ENCODE peak calls at places on chromosomes 5 and 9, in eight cellular contexts. A, I, Q, W, G, L, T and U are unnamed samples.

GRCh38 chr5:62296998-62297397 is 9.0 kb upstream of the KIF2A start:
- DNase-seq in I (no peak), G (no peak), A (no peak), L (no peak), W (no peak), T (peak; percentile 35), Q (no peak), U (no peak)

GRCh38 chr5:158609729-158610128 is 490.0 kb downstream of the EBF1 start:
- DNase-seq in Q (no peak), G (no peak), T (no peak), A (no peak), I (no peak), W (no peak), L (no peak), U (no peak)

GRCh38 chr5:133662578-133662977 is 50.2 kb upstream of the FSTL4 start:
- DNase-seq in Q (peak; percentile 56), I (no peak), T (peak; percentile 85), A (no peak), L (no peak), G (peak; percentile 21), W (no peak), U (no peak)

GRCh38 chr5:983568-983967 is 25.0 kb upstream of the NKD2 start:
- DNase-seq in L (no peak), A (no peak), W (no peak), G (no peak), I (no peak), Q (no peak), T (no peak), U (no peak)

GRCh38 chr5:81779125-81779934 is 28.4 kb upstream of the SSBP2 start:
- DNase-seq in L (peak; percentile 32), A (no peak), Q (peak; percentile 90), W (no peak), T (peak; percentile 15), G (no peak), I (no peak), U (no peak)

GRCh38 chr5:107663697-107664096 is 7.0 kb downstream of the EFNA5 start:
- DNase-seq in L (no peak), A (no peak), G (no peak), W (no peak), I (no peak), T (no peak), Q (no peak), U (no peak)

GRCh38 chr9:130453487-130453886 is 8.7 kb downstream of the ASS1 start:
- DNase-seq in I (no peak), L (no peak), W (no peak), A (no peak), G (no peak), Q (no peak), T (peak; percentile 24), U (no peak)

GRCh38 chr5:160293386-160293785 is 19.0 kb downstream of the CCNJL start:
- DNase-seq in T (no peak), G (no peak), L (no peak), Q (peak; percentile 42), A (no peak), I (no peak), W (no peak), U (no peak)

GRCh38 chr5:136526021-136526420 is 160.7 kb upstream of the TRPC7 start:
- DNase-seq in G (no peak), T (no peak), A (no peak), L (no peak), I (no peak), W (no peak), Q (no peak), U (no peak)

GRCh38 chr9:108786756-108787663 is 68.8 kb downstream of the ACTL7B start:
- DNase-seq in Q (no peak), L (no peak), G (no peak), W (no peak), I (peak; percentile 14), T (peak; percentile 14), A (no peak), U (no peak)

GRCh38 chr9:107929439-107929838 is 439.9 kb upstream of the KLF4 start:
- DNase-seq in I (no peak), T (no peak), W (no peak), G (peak; percentile 79), A (no peak), L (no peak), Q (peak; percentile 92), U (no peak)

GRCh38 chr5:168468836-168469235 is 17.4 kb upstream of the RARS1 start:
- DNase-seq in Q (no peak), G (no peak), I (peak; percentile 42), W (no peak), A (no peak), L (no peak), T (no peak), U (no peak)

GRCh38 chr5:158979749-158980521 is 119.8 kb downstream of the EBF1 start:
- DNase-seq in L (no peak), Q (peak; percentile 93), W (peak; percentile 18), T (peak; percentile 62), I (no peak), A (no peak), G (peak; percentile 69), U (no peak)

GRCh38 chr9:134835987-134836386 is 44.6 kb upstream of the FCN2 start:
- DNase-seq in Q (no peak), I (no peak), W (no peak), L (no peak), G (no peak), A (no peak), T (no peak), U (no peak)

GRCh38 chr9:130626249-130626982 is 38.0 kb upstream of the PRDM12 start:
- DNase-seq in A (no peak), L (no peak), Q (peak; percentile 62), W (peak; percentile 22), T (no peak), I (no peak), G (no peak), U (no peak)

GRCh38 chr5:141848771-141849370 is 29.3 kb downstream of the PCDH1 start:
- DNase-seq in Q (no peak), L (peak; percentile 53), I (no peak), G (peak; percentile 65), A (no peak), W (no peak), T (peak; percentile 94), U (no peak)

GRCh38 chr9:2778816-2779215 is 61.5 kb downstream of the KCNV2 start:
- DNase-seq in A (no peak), Q (no peak), G (no peak), T (no peak), W (no peak), I (no peak), L (no peak), U (no peak)

GRCh38 chr5:88883059-88883565 is at the start of gene MEF2C:
- DNase-seq in A (peak; percentile 12), L (peak; percentile 67), Q (peak; percentile 92), G (peak; percentile 86), T (peak; percentile 83), I (no peak), W (peak; percentile 46), U (peak; percentile 68)

DNA sequence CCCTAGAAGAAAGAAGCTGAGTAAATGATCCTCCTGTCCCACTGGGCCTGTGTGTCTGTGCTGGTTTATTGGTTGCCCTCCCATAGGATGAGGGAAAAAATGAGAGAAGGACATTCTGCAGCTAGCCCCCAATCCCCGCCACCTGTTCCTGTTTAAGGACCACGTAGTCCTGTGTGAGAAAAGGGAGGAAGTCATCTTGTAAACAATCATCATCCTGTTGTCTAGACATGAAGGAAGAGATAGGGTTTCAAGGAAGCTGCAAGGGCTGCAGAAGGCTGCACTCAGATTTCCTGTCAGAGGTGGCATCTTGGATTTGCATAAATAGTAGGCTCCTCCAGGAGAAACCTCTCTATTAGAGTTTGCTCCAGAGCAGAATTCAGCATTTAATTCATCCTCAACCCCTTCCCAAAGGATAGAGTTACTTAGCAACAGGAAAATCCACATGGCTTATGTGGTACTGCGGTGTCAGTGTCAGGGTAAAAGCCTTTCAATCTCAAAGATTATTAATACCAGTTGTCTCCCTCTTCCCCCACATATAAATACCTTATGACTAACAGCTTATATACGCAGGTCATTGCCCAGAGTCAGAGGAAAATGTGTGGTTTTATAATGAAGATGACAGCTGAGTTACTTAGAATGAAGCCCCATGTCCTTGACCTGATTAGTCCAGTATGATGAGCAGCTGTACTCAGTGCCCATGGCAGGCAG is 4.6 kb upstream of the DNAJC18 start:
- DNase-seq in W (no peak), T (peak; percentile 51), A (no peak), G (no peak), I (no peak), L (no peak), Q (peak; percentile 39), U (no peak)
- TF ChIP-seq CTCF in W (no peak), T (no peak), A (no peak), G (no peak), I (no peak), L (no peak), Q (no peak), U (no peak)

GRCh38 chr9:125472926-125473701 is 211.5 kb downstream of the GAPVD1 start:
- DNase-seq in G (no peak), L (no peak), A (no peak), I (peak; percentile 9), W (no peak), Q (no peak), T (no peak), U (no peak)
- TF ChIP-seq CTCF in G (no peak), L (no peak), A (no peak), I (no peak), W (no peak), Q (no peak), T (no peak), U (peak; percentile 26)

GRCh38 chr5:7394889-7395431 is 978 bp upstream of the ADCY2 start:
- DNase-seq in T (no peak), I (no peak), G (no peak), W (peak; percentile 34), Q (peak; percentile 87), A (no peak), L (no peak), U (no peak)
- TF ChIP-seq CTCF in T (no peak), I (no peak), G (no peak), W (peak; percentile 34), Q (no peak), A (no peak), L (no peak), U (peak; percentile 47)

GRCh38 chr9:100196828-100197227 is 97.8 kb downstream of the INVS start:
- DNase-seq in Q (no peak), I (no peak), T (no peak), A (no peak), G (no peak), L (no peak), W (no peak), U (no peak)

GRCh38 chr9:100191264-100191663 is 92.2 kb downstream of the INVS start:
- DNase-seq in A (no peak), L (no peak), W (no peak), T (no peak), Q (no peak), G (no peak), I (no peak), U (no peak)

GRCh38 chr9:100190339-100190738 is 91.3 kb downstream of the INVS start:
- DNase-seq in Q (no peak), L (no peak), G (no peak), I (no peak), A (no peak), T (no peak), W (no peak), U (no peak)

GRCh38 chr9:100196215-100196614 is 97.2 kb downstream of the INVS start:
- DNase-seq in Q (no peak), G (no peak), A (no peak), I (no peak), L (no peak), W (no peak), T (no peak), U (no peak)

GRCh38 chr9:100193078-100193477 is 94.0 kb downstream of the INVS start:
- DNase-seq in A (no peak), L (no peak), T (no peak), G (no peak), Q (no peak), W (no peak), I (no peak), U (no peak)
- TF ChIP-seq CTCF in A (no peak), L (no peak), T (no peak), G (no peak), Q (no peak), W (no peak), I (no peak), U (no peak)